ENCODE peak calls at places on chromosomes 1 and 21, in seven cellular contexts. Y is brain microvascular endothelial cell, T is GM06990, S is IMR-90, J is mammary epithelial cell, X is upper lobe of right lung, C is WERI-Rb-1. K is an unnamed sample.

GRCh38 chr21:29130234-29130993 is at the start of gene MAP3K7CL:
- DNase-seq in Y (peak; percentile 100), T (no peak), S (peak; percentile 100), J (peak; percentile 94), X (no peak), C (no peak), K (no peak)

GRCh38 chr1:56617141-56617540 is 28.0 kb upstream of the PRKAA2 start:
- DNase-seq in Y (peak; percentile 27), T (no peak), S (peak; percentile 79), J (peak; percentile 4), X (no peak), C (no peak), K (no peak)

GRCh38 chr1:84969489-84970250 is 27.2 kb downstream of the MCOLN2 start:
- DNase-seq in Y (no peak), T (peak; percentile 81), S (no peak), J (no peak), X (no peak), C (no peak), K (no peak)

GRCh38 chr21:42063206-42063577 is 7.9 kb upstream of the UMODL1 start:
- DNase-seq in Y (no peak), T (peak; percentile 62), S (no peak), J (no peak), X (no peak), C (peak; percentile 86), K (no peak)

GRCh38 chr1:181119076-181119989 is 30.8 kb downstream of the IER5 start:
- DNase-seq in Y (no peak), T (no peak), S (no peak), J (peak; percentile 99), X (no peak), C (no peak), K (no peak)

GRCh38 chr21:46117586-46118304 is 19.8 kb downstream of the COL6A2 start:
- DNase-seq in Y (no peak), T (no peak), S (no peak), J (no peak), X (peak; percentile 60), C (no peak), K (peak; percentile 38)

GRCh38 chr1:5502310-5503194 is 489.7 kb downstream of the NPHP4 start:
- DNase-seq in Y (no peak), T (no peak), S (no peak), J (no peak), X (peak; percentile 40), C (no peak), K (no peak)

GRCh38 chr1:32761253-32761877 is 55.8 kb downstream of the YARS1 start:
- DNase-seq in Y (peak; percentile 84), T (no peak), S (peak; percentile 81), J (peak; percentile 98), X (peak; percentile 80), C (no peak), K (peak; percentile 85)

GRCh38 chr1:228455715-228456114 is 31.5 kb upstream of the RNF187 start:
- DNase-seq in Y (no peak), T (no peak), S (peak; percentile 31), J (no peak), X (no peak), C (no peak), K (no peak)

GRCh38 chr1:212718499-212718898 is 18.9 kb upstream of the BATF3 start:
- DNase-seq in Y (no peak), T (no peak), S (peak; percentile 43), J (no peak), X (no peak), C (no peak), K (no peak)

GRCh38 chr1:92184632-92185031 is 33.1 kb upstream of the C1orf146 start:
- DNase-seq in Y (peak; percentile 65), T (no peak), S (peak; percentile 89), J (peak; percentile 85), X (no peak), C (no peak), K (no peak)

DNA sequence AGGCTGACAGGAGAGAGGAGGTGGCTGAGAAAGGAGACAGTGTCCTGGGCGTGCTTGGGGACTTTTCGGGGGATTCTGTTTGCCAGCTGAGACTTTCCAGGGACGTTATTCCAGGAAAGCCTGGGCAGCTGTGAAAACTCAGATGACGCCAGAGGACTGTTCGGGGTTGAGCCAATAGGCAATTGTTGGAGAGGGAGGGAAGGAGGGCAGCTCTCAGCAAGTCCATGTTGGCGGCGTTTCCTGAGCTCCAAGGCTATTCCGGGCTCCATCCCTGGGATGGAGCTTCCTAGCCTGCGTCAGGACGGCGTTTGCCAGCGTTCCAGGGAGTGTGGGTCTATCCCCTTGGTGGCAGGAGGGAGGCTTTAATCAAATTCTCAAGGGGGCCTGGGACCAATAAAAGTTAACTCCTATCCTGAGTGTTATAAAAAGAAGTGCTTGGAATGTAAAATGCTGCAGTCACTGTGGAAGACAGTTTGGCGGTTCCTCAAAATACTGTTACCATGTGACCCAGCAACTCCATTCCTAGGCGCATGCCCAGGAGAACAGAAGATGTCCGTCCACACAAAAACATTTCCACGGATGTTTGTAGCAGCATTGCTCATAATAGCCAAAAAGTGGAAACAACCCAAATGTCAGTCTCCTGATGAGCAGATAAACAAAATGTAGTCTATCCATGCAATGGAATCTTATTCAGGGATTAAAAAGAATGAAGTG is 15.2 kb downstream of the SLC27A3 start:
- DNase-seq in Y (peak; percentile 35), T (no peak), S (peak; percentile 84), J (no peak), X (no peak), C (no peak), K (no peak)
- H3K4me3 ChIP-seq in Y (no peak overlapping the region), T (peak overlapping the region; percentile 40), S (peak overlapping the region; percentile 37), J (no peak overlapping the region), X (peak overlapping the region; percentile 25), C (no peak overlapping the region), K (no peak overlapping the region)

DNA sequence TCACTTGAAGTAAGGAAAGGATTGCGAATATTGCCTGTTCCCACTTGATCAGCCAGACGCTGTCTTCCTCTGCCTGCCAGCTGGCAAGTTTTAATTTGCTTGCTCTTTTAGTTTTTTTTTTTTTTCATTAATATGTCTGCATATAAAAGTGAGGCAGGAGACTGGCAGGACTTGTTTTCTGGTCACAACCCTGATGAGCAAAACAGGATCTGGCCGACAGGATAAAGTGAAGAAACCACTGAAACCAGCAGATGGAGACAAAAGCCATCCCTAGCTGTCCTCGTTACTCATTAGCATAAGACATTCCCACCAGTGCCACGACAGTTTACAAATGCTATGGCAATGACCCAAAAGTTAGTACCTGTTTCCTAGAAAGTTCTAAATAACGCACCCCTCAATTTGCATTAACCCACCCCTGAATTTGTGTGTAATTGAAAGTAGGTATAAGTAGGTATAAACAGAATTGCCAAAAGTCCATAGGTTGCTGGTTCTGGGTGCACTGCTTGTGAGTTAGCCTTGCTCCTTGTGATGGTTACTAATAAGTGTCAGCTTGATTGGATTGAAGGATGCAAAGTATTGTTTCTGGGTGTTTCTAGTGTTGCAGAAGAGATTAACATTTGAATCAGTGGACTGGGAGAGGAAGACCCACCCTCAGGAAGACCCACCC is 60.8 kb downstream of the ZNF684 start:
- DNase-seq in Y (peak; percentile 38), T (no peak), S (peak; percentile 17), J (peak; percentile 75), X (no peak), C (no peak), K (peak; percentile 49)
- TF ChIP-seq CTCF in Y (peak; percentile 72), T (peak; percentile 35), S (peak; percentile 40), J (peak; percentile 76), X (peak; percentile 42), C (peak; percentile 58), K (peak; percentile 61)

GRCh38 chr1:178337091-178337726 is 159.6 kb downstream of the CLEC20A start:
- DNase-seq in Y (no peak), T (no peak), S (no peak), J (no peak), X (no peak), C (no peak), K (no peak)

GRCh38 chr1:178344513-178345077 is 152.2 kb downstream of the CLEC20A start:
- DNase-seq in Y (peak; percentile 76), T (no peak), S (peak; percentile 92), J (peak; percentile 87), X (no peak), C (no peak), K (no peak)

GRCh38 chr1:178345238-178345637 is 151.5 kb downstream of the CLEC20A start:
- DNase-seq in Y (no peak), T (no peak), S (no peak), J (no peak), X (no peak), C (no peak), K (no peak)

GRCh38 chr1:178339834-178340233 is 156.9 kb downstream of the CLEC20A start:
- DNase-seq in Y (no peak), T (no peak), S (no peak), J (no peak), X (no peak), C (no peak), K (no peak)

DNA sequence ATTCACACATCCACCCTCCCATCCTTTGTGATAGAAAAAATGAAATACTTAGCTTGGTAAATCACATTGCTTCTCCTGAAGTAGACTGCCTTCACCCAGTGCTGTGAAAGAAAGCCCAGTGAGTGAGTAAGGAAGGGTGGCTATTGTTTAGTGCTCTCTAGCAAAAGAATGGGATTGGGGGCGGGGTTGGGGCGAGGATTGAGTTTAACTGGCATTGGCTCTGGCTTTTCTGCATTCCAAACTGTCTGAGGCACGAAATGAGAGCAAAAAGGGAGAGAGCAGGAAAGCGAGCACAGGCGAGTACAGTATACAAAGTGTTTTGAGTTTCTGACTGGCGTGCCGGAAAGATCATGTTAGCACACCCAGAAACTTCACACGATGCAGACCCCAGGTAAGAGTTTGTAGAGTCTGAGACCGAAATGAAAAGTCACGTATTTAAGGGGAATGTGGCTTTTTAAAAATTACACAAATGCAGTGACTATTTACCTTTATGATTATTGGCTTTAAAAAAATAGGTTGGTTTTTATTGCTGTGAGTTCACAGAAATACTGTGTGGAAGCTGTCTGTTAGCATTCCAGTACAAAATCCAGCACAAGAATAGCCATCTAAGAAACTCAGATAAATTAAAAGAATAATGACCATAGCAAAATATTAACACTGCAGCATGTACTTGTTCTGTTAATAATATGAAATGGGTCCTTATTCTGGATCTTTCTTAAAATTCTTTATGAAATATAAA is 155.4 kb downstream of the CLEC20A start:
- DNase-seq in Y (peak; percentile 93), T (no peak), S (peak; percentile 80), J (peak; percentile 97), X (peak; percentile 74), C (no peak), K (peak; percentile 95)
- H3K4me3 ChIP-seq in Y (peak overlapping the region; percentile 27), T (no peak overlapping the region), S (peak overlapping the region; percentile 45), J (peak overlapping the region; percentile 48), X (peak overlapping the region; percentile 28), C (no peak overlapping the region), K (peak overlapping the region; percentile 84)

GRCh38 chr1:220908757-220909156 is 29.5 kb downstream of the HLX start:
- DNase-seq in Y (no peak), T (no peak), S (peak; percentile 44), J (no peak), X (no peak), C (peak; percentile 44), K (no peak)
- TF ChIP-seq CTCF in Y (peak; percentile 63), T (peak; percentile 53), S (peak; percentile 60), J (peak; percentile 67), X (peak; percentile 38), C (peak; percentile 64), K (peak; percentile 67)

K was measured in endodermal cell.